ENCODE peak calls at places on chromosomes 6 and 20, in seven cellular contexts. V, F, A, L, N, S and U are unnamed samples. For H3K27me3 and H3K4me1, the result is how much of the 10 kb centered on the place peaks cover.

GRCh38 chr6:127397729-127398609 is 54.6 kb upstream of the ECHDC1 start:
- DNase-seq in V (no peak), S (no peak), N (no peak), A (no peak), F (no peak), L (no peak), U (no peak)

GRCh38 chr6:108093781-108094180 is 19.2 kb upstream of the OSTM1 start:
- DNase-seq in L (no peak), F (no peak), N (no peak), S (no peak), A (no peak), V (no peak), U (no peak)

GRCh38 chr20:3592931-3593330 is 70.3 kb downstream of the GFRA4 start:
- DNase-seq in L (no peak), V (no peak), A (no peak), N (no peak), F (no peak), S (no peak), U (no peak)

GRCh38 chr6:110412258-110412839 is 3.0 kb downstream of the DDO start:
- DNase-seq in S (no peak), L (no peak), V (no peak), F (no peak), A (no peak), N (no peak), U (no peak)

GRCh38 chr20:59749293-59749680 is 144.9 kb downstream of the PHACTR3 start:
- DNase-seq in S (no peak), V (no peak), L (no peak), N (peak), A (peak), F (no peak), U (no peak)

GRCh38 chr6:558089-558488 is 98.8 kb downstream of the HUS1B start:
- DNase-seq in A (no peak), V (no peak), L (no peak), F (no peak), N (no peak), S (no peak), U (no peak)

GRCh38 chr20:51512645-51513044 is 29.9 kb downstream of the NFATC2 start:
- DNase-seq in S (no peak), V (no peak), L (no peak), N (no peak), A (no peak), F (no peak), U (no peak)

GRCh38 chr6:167056370-167056769 is 57.2 kb downstream of the CEP43 start:
- DNase-seq in N (no peak), F (no peak), L (no peak), S (no peak), V (no peak), A (no peak), U (no peak)

GRCh38 chr6:78868124-78868523 is 773 bp downstream of the IRAK1BP1 start:
- DNase-seq in S (no peak), V (no peak), N (no peak), A (no peak), L (no peak), F (no peak), U (no peak)

GRCh38 chr20:9218412-9219001 is 149.6 kb downstream of the PLCB4 start:
- DNase-seq in S (no peak), N (no peak), L (no peak), V (no peak), A (no peak), F (no peak), U (no peak)

GRCh38 chr20:13656721-13657368 is 18.1 kb upstream of the TASP1 start:
- DNase-seq in A (no peak), S (no peak), N (no peak), L (no peak), V (no peak), F (no peak), U (no peak)

GRCh38 chr6:159777240-159777904 is 12.0 kb downstream of the TCP1 start:
- DNase-seq in F (no peak), V (no peak), L (no peak), A (no peak), S (no peak), N (no peak), U (no peak)
- H3K27me3 ChIP-seq in F (under half), V (under half), L (under half), A (under half), S (under half), N (under half), U (under half)

DNA sequence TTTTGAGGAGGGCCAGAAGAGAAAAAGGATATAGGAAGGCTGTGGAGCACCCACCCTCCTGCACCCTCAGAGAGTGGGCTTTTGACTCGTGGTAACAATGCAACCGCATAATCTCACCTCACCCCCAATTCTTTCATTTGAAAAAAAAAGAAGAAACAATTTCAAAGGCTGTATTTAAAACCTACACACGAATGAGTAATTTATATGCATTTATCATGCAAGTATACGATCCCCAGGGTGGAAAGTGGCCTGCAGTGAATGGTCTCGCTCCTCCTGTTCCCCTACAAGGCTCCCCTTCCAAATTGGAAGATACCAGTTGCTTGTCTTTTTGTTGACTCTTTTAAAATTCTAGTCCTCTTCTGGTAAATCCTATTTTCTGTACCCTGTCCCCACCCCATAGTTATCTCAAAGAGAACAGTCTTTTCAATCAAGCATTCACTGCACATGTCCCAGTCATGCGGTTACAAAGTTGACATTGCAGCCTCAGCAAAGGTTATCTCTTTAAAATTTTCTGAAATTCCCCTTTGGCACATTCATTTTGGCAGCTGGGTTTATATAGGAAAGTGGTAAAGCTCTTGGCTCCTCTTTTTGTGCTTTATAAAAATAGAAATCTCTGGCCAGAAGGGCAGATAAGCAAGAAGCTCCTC is 110.6 kb downstream of the ARID1B start:
- DNase-seq in F (no peak), S (no peak), L (no peak), V (no peak), A (no peak), N (no peak), U (no peak)
- H3K4me1 ChIP-seq in F (half or more), S (half or more), L (under half), V (under half), A (half or more), N (half or more), U (under half)

DNA sequence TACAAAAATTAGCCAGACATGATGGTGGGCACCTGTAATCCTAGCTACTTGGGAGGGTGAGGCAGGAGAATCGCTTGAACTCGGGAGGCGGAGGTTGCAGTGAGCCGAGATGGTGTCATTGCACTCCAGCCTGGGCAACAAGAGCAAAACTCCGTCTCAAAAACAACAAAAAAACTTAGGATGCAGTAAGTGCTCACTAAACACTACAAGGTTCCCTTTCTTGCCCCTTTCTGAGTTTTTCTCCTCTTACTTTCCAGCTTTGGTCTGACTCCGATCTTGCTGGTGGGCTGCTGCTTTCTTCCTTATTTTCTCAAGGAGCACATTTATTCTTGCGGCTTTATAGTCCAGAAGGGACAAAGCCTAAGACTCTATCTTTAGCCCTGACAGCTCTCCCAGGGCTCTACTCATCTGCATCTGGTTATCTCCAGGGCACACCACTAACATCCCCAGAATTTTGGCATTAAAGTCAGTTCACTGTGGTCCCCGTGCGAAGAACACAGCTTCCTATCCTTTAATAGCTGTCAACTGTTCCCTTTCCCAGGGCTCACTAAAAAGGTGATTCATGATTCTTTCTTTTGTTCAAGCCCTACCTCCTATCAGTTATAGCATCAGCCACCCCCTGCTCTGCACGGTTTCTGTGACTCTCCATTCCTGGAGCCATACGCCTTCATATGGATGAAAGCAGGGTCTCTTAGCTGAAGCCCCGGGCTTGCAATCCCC is 17.1 kb upstream of the RPN2 start:
- DNase-seq in S (no peak), N (no peak), V (no peak), F (no peak), A (no peak), L (no peak), U (no peak)
- H3K27me3 ChIP-seq in S (under half), N (under half), V (under half), F (under half), A (under half), L (under half), U (under half)

GRCh38 chr20:47318596-47319516 is 37.6 kb downstream of the ZMYND8 start:
- DNase-seq in L (no peak), A (peak), S (peak), N (peak), V (peak), F (peak), U (no peak)
- H3K4me1 ChIP-seq in L (half or more), A (half or more), S (half or more), N (half or more), V (under half), F (half or more), U (under half)

GRCh38 chr20:21513181-21513663 is 642 bp downstream of the NKX2-2 start:
- DNase-seq in F (peak), N (no peak), V (peak), L (no peak), A (no peak), S (no peak), U (no peak)

GRCh38 chr20:21515300-21516179 is 1.7 kb upstream of the NKX2-2 start:
- DNase-seq in N (no peak), A (no peak), L (no peak), S (no peak), V (no peak), F (no peak), U (no peak)

GRCh38 chr20:21516180-21516567 is 2.3 kb upstream of the NKX2-2 start:
- DNase-seq in V (no peak), N (no peak), A (no peak), S (no peak), F (no peak), L (no peak), U (no peak)

GRCh38 chr20:21513881-21514540 is at the start of gene NKX2-2:
- DNase-seq in F (no peak), S (no peak), A (no peak), N (no peak), V (peak), L (no peak), U (no peak)

DNA sequence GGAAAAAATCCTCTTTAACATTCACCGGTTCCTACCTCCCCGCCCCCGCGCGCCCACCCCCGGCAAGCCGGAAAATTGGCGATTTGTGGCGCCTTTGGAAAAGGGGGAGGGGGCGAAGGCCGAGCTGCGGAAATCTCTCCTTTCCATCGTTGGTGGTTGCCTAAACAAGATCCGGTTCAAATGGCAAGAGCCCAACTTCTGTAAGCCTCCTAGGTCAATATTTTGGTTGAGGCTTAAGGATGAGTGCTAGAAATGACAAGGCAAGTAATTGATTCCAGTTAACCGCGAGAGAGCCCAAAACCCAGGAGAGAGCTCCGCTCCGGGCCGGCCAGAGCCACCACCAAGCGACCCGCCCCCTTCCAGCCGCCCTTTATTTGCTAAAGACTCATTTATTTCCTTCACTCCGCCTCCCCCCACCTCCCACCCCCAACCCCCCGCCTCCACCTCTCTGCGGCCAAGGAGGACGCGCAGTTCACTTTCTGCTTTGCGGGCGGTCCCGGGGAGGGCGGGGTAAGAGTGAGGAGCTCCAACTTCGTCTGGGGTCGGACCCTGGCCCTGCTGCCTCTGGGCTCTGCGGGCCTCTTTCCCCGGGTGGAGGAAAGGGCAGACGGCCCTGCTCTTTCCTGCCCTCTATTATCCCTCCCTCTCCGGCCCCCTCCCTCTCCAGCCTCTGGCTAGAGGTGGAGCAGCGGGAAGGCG is 838 bp upstream of the NKX2-2 start:
- DNase-seq in F (peak), A (no peak), N (no peak), V (peak), S (no peak), L (no peak), U (no peak)
- H3K27me3 ChIP-seq in F (half or more), A (half or more), N (half or more), V (half or more), S (half or more), L (under half), U (half or more)

GRCh38 chr20:57701090-57701489 is 8.7 kb downstream of the PMEPA1 start:
- DNase-seq in L (no peak), V (no peak), S (no peak), N (no peak), F (no peak), A (no peak), U (no peak)

GRCh38 chr20:57703013-57703412 is 6.8 kb downstream of the PMEPA1 start:
- DNase-seq in A (no peak), L (no peak), N (peak), S (no peak), V (no peak), F (no peak), U (no peak)

GRCh38 chr20:57702091-57702490 is 7.7 kb downstream of the PMEPA1 start:
- DNase-seq in A (no peak), F (no peak), N (no peak), L (no peak), V (no peak), S (no peak), U (no peak)

GRCh38 chr20:57702521-57702920 is 7.3 kb downstream of the PMEPA1 start:
- DNase-seq in V (no peak), A (no peak), S (no peak), F (no peak), L (no peak), N (no peak), U (no peak)

GRCh38 chr20:57701651-57702050 is 8.2 kb downstream of the PMEPA1 start:
- DNase-seq in F (no peak), V (no peak), L (no peak), A (no peak), N (no peak), S (no peak), U (no peak)
- H3K4me1 ChIP-seq in F (under half), V (under half), L (under half), A (half or more), N (half or more), S (under half), U (under half)

DNA sequence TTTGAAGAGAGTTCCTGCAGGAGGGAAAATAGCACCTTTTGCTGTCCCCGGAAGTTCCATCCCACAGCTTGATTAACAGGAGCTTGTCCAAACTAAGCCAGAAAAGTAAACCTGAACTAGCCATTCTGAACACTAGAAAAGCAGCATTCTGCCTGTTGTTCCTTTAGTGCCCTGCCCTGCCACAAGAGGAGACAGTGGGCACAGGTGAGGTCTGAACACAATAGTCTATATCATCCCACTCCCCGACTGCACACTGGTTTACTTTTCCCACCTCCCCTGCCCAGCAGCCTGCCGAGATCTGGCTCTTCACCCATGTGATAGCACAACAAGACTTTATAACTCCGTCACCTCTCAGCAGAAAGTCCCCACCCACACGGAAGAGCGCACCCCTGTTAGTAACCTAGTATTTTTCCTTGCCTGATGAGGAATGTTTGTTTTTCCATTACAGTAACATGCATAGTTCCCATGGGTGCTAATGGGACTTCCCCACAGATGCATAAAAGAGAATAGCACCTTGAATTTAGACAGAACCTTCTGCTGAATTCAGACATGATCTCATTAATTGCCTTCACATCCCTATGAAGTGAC is 59.7 kb downstream of the TFAP2A start:
- DNase-seq in A (no peak), F (no peak), V (no peak), S (no peak), N (no peak), L (no peak), U (no peak)
- H3K27me3 ChIP-seq in A (under half), F (under half), V (under half), S (under half), N (under half), L (under half), U (under half)

GRCh38 chr6:75281643-75282042 is 2.9 kb downstream of the TMEM30A start:
- DNase-seq in L (no peak), A (no peak), V (no peak), N (no peak), F (no peak), S (no peak), U (no peak)
- H3K4me1 ChIP-seq in L (under half), A (half or more), V (under half), N (half or more), F (half or more), S (half or more), U (under half)

DNA sequence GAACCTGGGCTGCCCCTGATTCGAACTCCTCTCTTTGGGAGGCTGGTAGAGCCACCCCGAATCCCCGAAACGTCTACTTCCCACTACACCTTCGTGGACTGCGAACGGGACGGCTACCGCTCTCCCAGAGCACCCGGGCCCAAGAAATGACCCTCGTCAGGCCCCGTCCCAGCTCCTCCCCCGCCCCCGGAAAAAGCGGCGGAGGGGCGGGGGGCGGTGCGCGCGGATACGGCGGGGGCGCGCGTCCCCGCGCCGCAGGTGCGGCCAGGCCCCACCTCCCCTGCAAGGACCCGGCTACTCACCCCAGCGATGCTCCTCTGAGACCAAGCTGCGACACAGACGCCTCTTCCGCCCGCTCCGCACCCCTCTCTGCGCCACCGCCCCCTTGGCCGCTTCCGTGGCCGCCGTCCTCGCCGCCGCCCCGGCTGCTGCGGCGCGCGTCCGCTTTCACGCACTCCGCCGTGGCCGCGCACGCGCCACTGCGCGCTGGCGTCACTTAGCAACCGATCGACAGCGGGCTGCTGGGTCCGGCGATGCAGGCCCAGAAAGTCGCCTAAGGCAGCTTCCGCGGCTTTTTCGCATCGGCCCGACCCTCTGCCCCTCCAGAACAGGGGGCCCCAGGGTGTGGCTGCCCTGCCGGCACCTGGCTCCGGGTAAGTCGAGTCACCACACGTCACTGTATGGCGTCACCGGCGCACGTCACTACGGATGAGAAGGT is at the start of gene BTBD9:
- DNase-seq in V (peak), S (peak), A (peak), L (peak), F (peak), N (peak), U (peak)
- H3K27me3 ChIP-seq in V (under half), S (under half), A (under half), L (under half), F (under half), N (under half), U (under half)

DNA sequence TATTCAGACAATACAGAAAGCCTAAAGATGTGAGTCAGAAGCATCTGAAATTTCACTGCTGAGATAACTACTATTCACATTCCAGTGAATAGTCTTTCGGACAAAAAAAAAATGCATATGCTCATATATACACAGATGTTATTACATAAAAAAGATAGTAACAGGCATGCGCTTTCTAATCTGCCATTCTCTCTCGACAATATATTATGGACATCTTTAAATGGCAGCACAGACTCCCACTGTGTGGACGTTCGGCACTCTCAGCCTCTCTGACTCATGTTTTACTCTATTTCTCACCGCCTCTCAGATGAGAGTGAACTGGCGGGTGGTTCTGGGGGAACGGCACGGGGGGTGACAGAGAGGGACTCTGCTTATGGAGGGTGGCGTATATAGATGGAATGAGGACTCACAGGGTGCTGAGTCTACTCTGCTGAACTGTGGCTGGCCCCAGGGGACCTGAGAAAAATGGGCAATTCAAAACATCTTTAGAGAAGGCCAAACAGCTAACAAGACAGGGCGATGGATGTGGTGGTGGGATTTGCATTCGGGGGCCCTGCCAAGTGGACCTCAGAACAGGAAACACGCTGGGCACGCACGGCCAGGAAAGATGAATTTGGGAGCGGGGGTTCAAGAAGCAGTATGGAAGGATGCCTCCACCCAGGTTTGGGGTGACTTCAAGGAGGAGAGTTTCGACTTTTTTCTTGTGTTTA is 68.9 kb downstream of the MDGA1 start:
- DNase-seq in N (no peak), S (no peak), V (no peak), L (no peak), F (no peak), A (no peak), U (no peak)
- H3K4me1 ChIP-seq in N (under half), S (under half), V (under half), L (half or more), F (under half), A (under half), U (under half)